ENCODE peak calls at places on chromosome 4, in eight cellular contexts. H is neural progenitor cell, W is hepatocyte, N is Karpas-422, U is GM23248, T is fibroblast of lung, J is PC-9, M is H9. E is an unnamed sample.
A peak's percentile ranks its signal among the peaks of the same experiment; 100 is the strongest.

GRCh38 chr4:151540728-151541437 is 131.9 kb downstream of the FHIP1A start:
- DNase-seq in W (peak; percentile 70), H (no peak), N (no peak), M (no peak), J (peak; percentile 68), T (peak; percentile 75), U (peak; percentile 95), E (peak; percentile 57)

GRCh38 chr4:59374416-59374815 is 1825.7 kb upstream of the ADGRL3 start:
- DNase-seq in J (no peak), M (no peak), T (no peak), U (no peak), H (no peak), W (no peak), N (no peak), E (no peak)

GRCh38 chr4:120331486-120332281 is 265.0 kb upstream of the MAD2L1 start:
- DNase-seq in H (no peak), N (no peak), U (no peak), T (peak; percentile 42), M (no peak), J (no peak), W (no peak), E (peak; percentile 17)

GRCh38 chr4:92634891-92635290 is 331.1 kb downstream of the GRID2 start:
- DNase-seq in H (no peak), J (no peak), U (no peak), W (no peak), T (no peak), M (no peak), N (no peak), E (no peak)

GRCh38 chr4:143046454-143046853 is 138.3 kb upstream of the USP38 start:
- DNase-seq in H (no peak), M (no peak), T (no peak), W (peak; percentile 19), N (no peak), J (no peak), U (peak; percentile 56), E (no peak)

GRCh38 chr4:169372791-169373190 is 102.0 kb upstream of the SH3RF1 start:
- DNase-seq in J (no peak), M (no peak), W (no peak), U (no peak), H (no peak), T (no peak), N (no peak), E (no peak)

GRCh38 chr4:78845469-78845868 is 69.3 kb downstream of the BMP2K start:
- DNase-seq in W (no peak), T (peak; percentile 45), U (peak; percentile 2), M (no peak), N (no peak), J (no peak), H (no peak), E (no peak)

GRCh38 chr4:122662701-122663100 is 41.8 kb upstream of the IL21 start:
- DNase-seq in W (no peak), J (no peak), H (no peak), N (no peak), M (peak; percentile 34), T (no peak), U (no peak), E (no peak)

GRCh38 chr4:157052429-157053040 is 23.4 kb upstream of the GLRB start:
- DNase-seq in N (no peak), J (no peak), W (no peak), T (no peak), H (no peak), M (peak; percentile 52), U (no peak), E (no peak)

GRCh38 chr4:73208376-73208775 is 50.2 kb downstream of the ANKRD17 start:
- DNase-seq in U (peak; percentile 76), H (no peak), J (no peak), T (peak; percentile 31), N (no peak), M (no peak), W (no peak), E (peak; percentile 83)

GRCh38 chr4:168796362-168797106 is 213.5 kb downstream of the CBR4 start:
- DNase-seq in T (peak; percentile 82), J (peak; percentile 66), H (no peak), M (no peak), U (peak; percentile 60), W (peak; percentile 67), N (no peak), E (peak; percentile 59)

GRCh38 chr4:55592014-55592413 is at the start of gene PDCL2:
- DNase-seq in H (peak; percentile 7), J (no peak), W (peak; percentile 3), M (peak; percentile 71), U (no peak), T (no peak), N (no peak), E (no peak)

GRCh38 chr4:185711764-185712163 is 100.2 kb downstream of the SORBS2 start:
- DNase-seq in H (no peak), U (no peak), J (no peak), W (no peak), N (no peak), T (no peak), M (no peak), E (no peak)

GRCh38 chr4:156472624-156473023 is 499.0 kb downstream of the PDGFC start:
- DNase-seq in W (no peak), U (no peak), M (no peak), H (no peak), J (no peak), T (no peak), N (no peak), E (no peak)

DNA sequence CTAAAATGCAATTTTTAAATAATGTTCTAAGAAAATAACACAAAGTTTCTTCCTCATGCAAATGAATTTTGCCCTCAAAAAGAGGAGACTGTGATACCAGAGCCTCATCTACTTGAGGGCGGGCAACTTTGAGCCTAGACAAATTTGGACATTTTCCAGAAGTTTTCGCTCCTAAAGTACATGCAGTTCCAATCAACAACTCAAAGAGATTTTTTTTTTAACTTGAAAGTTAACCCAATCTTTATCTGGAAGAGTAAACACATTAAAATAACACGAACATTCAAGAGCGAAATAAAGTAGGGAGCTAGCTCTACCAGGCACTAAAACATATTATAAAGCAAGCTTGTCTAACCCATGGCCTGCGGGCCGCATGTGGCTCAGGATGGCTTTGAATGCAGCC is 29.4 kb upstream of the FBXW7 start:
- DNase-seq in H (no peak), N (no peak), U (no peak), W (peak; percentile 24), J (no peak), T (no peak), M (no peak), E (no peak)
- H2AFZ ChIP-seq in H (no peak overlapping the region), N (no peak overlapping the region), U (no peak overlapping the region), W (peak overlapping the region; percentile 27), J (no peak overlapping the region), T (no peak overlapping the region), M (no peak overlapping the region), E (no peak overlapping the region)

GRCh38 chr4:147109800-147110199 is 164.1 kb upstream of the TTC29 start:
- DNase-seq in U (no peak), N (no peak), M (no peak), W (no peak), T (no peak), H (no peak), J (no peak), E (no peak)
- H3K79me2 ChIP-seq in U (no peaks in the 10 kb centered on the region), N (no peaks in the 10 kb centered on the region), M (no peaks in the 10 kb centered on the region), W (no peaks in the 10 kb centered on the region), T (no peaks in the 10 kb centered on the region), H (no peaks in the 10 kb centered on the region), J (no peaks in the 10 kb centered on the region), E (no peaks in the 10 kb centered on the region)

DNA sequence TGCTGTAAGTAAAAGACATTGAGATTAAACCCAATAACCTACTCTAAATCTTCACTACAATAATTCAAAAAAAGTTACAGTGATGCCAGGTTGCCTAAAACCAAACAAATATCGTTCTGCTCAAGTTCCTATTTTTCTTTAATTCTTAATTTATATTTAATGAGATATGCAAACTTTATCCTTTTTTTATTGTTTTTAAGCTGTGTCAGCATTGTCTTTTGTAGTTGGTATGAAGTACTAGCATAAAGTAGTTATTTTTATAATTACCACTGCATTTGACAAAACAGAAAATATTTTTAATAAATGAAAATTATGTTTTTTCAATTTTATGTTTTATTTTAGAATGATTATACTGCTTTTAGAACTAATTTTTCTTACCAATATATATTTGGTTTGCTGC is 1431.1 kb upstream of the PCDH7 start:
- DNase-seq in N (no peak), T (no peak), U (no peak), J (no peak), M (no peak), W (no peak), H (no peak), E (no peak)
- H3K9me3 ChIP-seq in N (peaks cover 33% of the 10 kb centered on the region), T (no peaks in the 10 kb centered on the region), U (no peaks in the 10 kb centered on the region), J (no peaks in the 10 kb centered on the region), M (no peaks in the 10 kb centered on the region), W (no peaks in the 10 kb centered on the region), H (no peaks in the 10 kb centered on the region), E (no peaks in the 10 kb centered on the region)

DNA sequence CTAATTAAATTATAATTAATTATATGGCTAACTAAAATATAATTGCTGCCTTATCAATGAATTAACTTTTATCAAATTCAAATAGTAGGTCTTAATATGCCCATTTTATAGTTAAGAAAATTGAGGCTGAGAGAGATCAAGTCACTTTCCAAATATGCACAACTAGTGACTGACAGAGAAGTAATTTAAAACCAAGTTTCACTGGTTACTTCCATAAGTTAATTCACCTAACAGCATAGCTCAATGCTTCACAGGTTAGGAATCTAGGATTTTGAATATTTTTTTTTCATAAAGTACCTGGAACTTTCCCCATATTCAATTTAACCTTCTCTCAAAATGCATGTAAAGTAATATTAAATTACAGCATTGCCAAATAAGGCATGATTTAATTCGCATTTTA is 134.4 kb upstream of the VEGFC start:
- DNase-seq in U (no peak), W (no peak), J (no peak), H (no peak), M (no peak), N (no peak), T (no peak), E (no peak)
- H2AFZ ChIP-seq in U (no peak overlapping the region), W (no peak overlapping the region), J (no peak overlapping the region), H (no peak overlapping the region), M (no peak overlapping the region), N (no peak overlapping the region), T (no peak overlapping the region), E (no peak overlapping the region)

DNA sequence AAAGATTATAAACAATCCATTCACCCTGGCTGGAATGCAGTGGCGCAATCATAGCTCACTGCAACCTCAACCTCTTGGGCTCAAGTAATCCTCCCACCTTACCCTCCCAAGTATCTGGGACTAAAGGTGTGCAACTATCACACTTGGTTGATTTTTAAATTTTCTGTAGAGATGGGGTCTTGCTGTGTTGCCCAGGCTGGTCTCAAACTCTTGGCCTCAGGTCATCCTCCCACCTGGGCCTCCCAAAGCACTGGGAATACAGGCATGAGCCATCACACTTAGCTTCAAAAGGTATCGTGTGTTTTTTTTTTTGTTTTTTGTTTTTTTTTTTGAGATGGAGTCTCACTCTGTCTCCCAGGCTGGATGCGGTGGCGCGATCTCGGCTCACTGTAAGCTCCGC is 71.5 kb downstream of the FRYL start:
- DNase-seq in H (no peak), U (no peak), T (no peak), W (no peak), N (no peak), J (no peak), M (no peak), E (no peak)
- H3K79me2 ChIP-seq in H (peaks cover 71% of the 10 kb centered on the region), U (peaks cover 90% of the 10 kb centered on the region), T (peaks cover 2% of the 10 kb centered on the region), W (peaks cover 31% of the 10 kb centered on the region), N (peaks cover 55% of the 10 kb centered on the region), J (peaks cover 6% of the 10 kb centered on the region), M (no peaks in the 10 kb centered on the region), E (peaks cover 27% of the 10 kb centered on the region)

E was measured in osteoblast.